ENCODE peak calls at places on chromosomes 7 and 10, in five cellular contexts. One of them, this sample, is unnamed.

GRCh38 chr7:50481867-50482266 is 31.7 kb upstream of the FIGNL1 start:
- DNase-seq in NB4: no peak
- DNase-seq in cardiac muscle cell: no peak
- DNase-seq in kidney epithelial cell: no peak
- DNase-seq in GM23338: peak
- DNase-seq in this sample: no peak

GRCh38 chr10:5552376-5553321 is 27.9 kb downstream of the CALML3 start:
- DNase-seq in NB4: no peak
- DNase-seq in cardiac muscle cell: no peak
- DNase-seq in kidney epithelial cell: no peak
- DNase-seq in GM23338: no peak
- DNase-seq in this sample: no peak

GRCh38 chr7:25951414-25952276 is 200.4 kb upstream of the NFE2L3 start:
- DNase-seq in NB4: peak
- DNase-seq in cardiac muscle cell: peak
- DNase-seq in kidney epithelial cell: no peak
- DNase-seq in GM23338: peak
- DNase-seq in this sample: no peak

GRCh38 chr10:86139066-86139657 is 227.4 kb downstream of the GRID1 start:
- DNase-seq in NB4: peak
- DNase-seq in cardiac muscle cell: peak
- DNase-seq in kidney epithelial cell: no peak
- DNase-seq in GM23338: peak
- DNase-seq in this sample: no peak

GRCh38 chr10:96703358-96703757 is 17.0 kb downstream of the PIK3AP1 start:
- DNase-seq in NB4: peak
- DNase-seq in cardiac muscle cell: no peak
- DNase-seq in kidney epithelial cell: no peak
- DNase-seq in GM23338: no peak
- DNase-seq in this sample: no peak

GRCh38 chr10:90798482-90798881 is 59.4 kb downstream of the HTR7 start:
- DNase-seq in NB4: no peak
- DNase-seq in cardiac muscle cell: no peak
- DNase-seq in kidney epithelial cell: no peak
- DNase-seq in GM23338: no peak
- DNase-seq in this sample: no peak

GRCh38 chr10:6737080-6737641 is 157.1 kb upstream of the PRKCQ start:
- DNase-seq in NB4: no peak
- DNase-seq in cardiac muscle cell: peak
- DNase-seq in kidney epithelial cell: peak
- DNase-seq in GM23338: peak
- DNase-seq in this sample: no peak

GRCh38 chr10:33334170-33334838 is at the start of gene NRP1:
- DNase-seq in NB4: peak
- DNase-seq in cardiac muscle cell: peak
- DNase-seq in kidney epithelial cell: no peak
- DNase-seq in GM23338: peak
- DNase-seq in this sample: no peak

GRCh38 chr10:72010234-72010992 is 46.2 kb downstream of the CHST3 start:
- DNase-seq in NB4: no peak
- DNase-seq in cardiac muscle cell: peak
- DNase-seq in kidney epithelial cell: no peak
- DNase-seq in GM23338: no peak
- DNase-seq in this sample: no peak

GRCh38 chr7:40757097-40757496 is 622.3 kb downstream of the SUGCT start:
- DNase-seq in NB4: no peak
- DNase-seq in cardiac muscle cell: peak
- DNase-seq in kidney epithelial cell: no peak
- DNase-seq in GM23338: peak
- DNase-seq in this sample: no peak

GRCh38 chr7:23343806-23344500 is 44.8 kb downstream of the MALSU1 start:
- DNase-seq in NB4: no peak
- DNase-seq in cardiac muscle cell: no peak
- DNase-seq in kidney epithelial cell: no peak
- DNase-seq in GM23338: no peak
- DNase-seq in this sample: no peak

GRCh38 chr10:48885376-48885775 is 54.3 kb downstream of the LRRC18 start:
- DNase-seq in NB4: peak
- DNase-seq in cardiac muscle cell: no peak
- DNase-seq in kidney epithelial cell: no peak
- DNase-seq in GM23338: peak
- DNase-seq in this sample: no peak

GRCh38 chr7:132419538-132419937 is 156.7 kb downstream of the PLXNA4 start:
- DNase-seq in NB4: no peak
- DNase-seq in cardiac muscle cell: peak
- DNase-seq in kidney epithelial cell: no peak
- DNase-seq in GM23338: no peak
- DNase-seq in this sample: no peak

GRCh38 chr7:145928937-145929336 is 187.7 kb upstream of the CNTNAP2 start:
- DNase-seq in NB4: no peak
- DNase-seq in cardiac muscle cell: no peak
- DNase-seq in kidney epithelial cell: peak
- DNase-seq in GM23338: no peak
- DNase-seq in this sample: no peak

GRCh38 chr10:116771101-116771705 is 28.8 kb upstream of the HSPA12A start:
- DNase-seq in NB4: no peak
- DNase-seq in cardiac muscle cell: peak
- DNase-seq in kidney epithelial cell: no peak
- DNase-seq in GM23338: peak
- DNase-seq in this sample: no peak

GRCh38 chr10:62726638-62727037 is 77.9 kb upstream of the ADO start:
- DNase-seq in NB4: no peak
- DNase-seq in cardiac muscle cell: no peak
- DNase-seq in kidney epithelial cell: no peak
- DNase-seq in GM23338: no peak
- DNase-seq in this sample: no peak

GRCh38 chr7:12090757-12091134 is 120.3 kb upstream of the TMEM106B start:
- DNase-seq in NB4: no peak
- DNase-seq in cardiac muscle cell: peak
- DNase-seq in kidney epithelial cell: no peak
- DNase-seq in GM23338: no peak
- DNase-seq in this sample: peak

GRCh38 chr7:158078161-158078910 is 509.3 kb downstream of the PTPRN2 start:
- DNase-seq in NB4: no peak
- DNase-seq in cardiac muscle cell: no peak
- DNase-seq in kidney epithelial cell: no peak
- DNase-seq in GM23338: no peak
- DNase-seq in this sample: no peak

GRCh38 chr10:133297504-133297903 is 11.2 kb downstream of the TUBGCP2 start:
- DNase-seq in NB4: no peak
- DNase-seq in cardiac muscle cell: no peak
- DNase-seq in kidney epithelial cell: no peak
- DNase-seq in GM23338: no peak
- DNase-seq in this sample: no peak

GRCh38 chr7:112946350-112946749 is 140.3 kb downstream of the GPR85 start:
- DNase-seq in NB4: peak
- DNase-seq in cardiac muscle cell: no peak
- DNase-seq in kidney epithelial cell: no peak
- DNase-seq in GM23338: no peak
- DNase-seq in this sample: no peak

GRCh38 chr10:113560071-113560470 is 7.2 kb downstream of the HABP2 start:
- DNase-seq in NB4: no peak
- DNase-seq in cardiac muscle cell: no peak
- DNase-seq in kidney epithelial cell: no peak
- DNase-seq in GM23338: no peak
- DNase-seq in this sample: no peak

GRCh38 chr10:59648711-59649201 is 60.9 kb downstream of the SLC16A9 start:
- DNase-seq in NB4: no peak
- DNase-seq in cardiac muscle cell: peak
- DNase-seq in kidney epithelial cell: no peak
- DNase-seq in GM23338: peak
- DNase-seq in this sample: no peak

GRCh38 chr7:142773230-142773629 is 2.5 kb downstream of the PRSS2 start:
- DNase-seq in NB4: no peak
- DNase-seq in cardiac muscle cell: no peak
- DNase-seq in kidney epithelial cell: no peak
- DNase-seq in GM23338: no peak
- DNase-seq in this sample: no peak

GRCh38 chr7:5489991-5490536 is 66.4 kb upstream of the TNRC18 start:
- DNase-seq in NB4: no peak
- DNase-seq in cardiac muscle cell: no peak
- DNase-seq in kidney epithelial cell: no peak
- DNase-seq in GM23338: no peak
- DNase-seq in this sample: no peak

GRCh38 chr10:27153855-27154198 is 357 bp downstream of the YME1L1 start:
- DNase-seq in NB4: peak
- DNase-seq in cardiac muscle cell: peak
- DNase-seq in kidney epithelial cell: no peak
- DNase-seq in GM23338: peak
- DNase-seq in this sample: no peak

GRCh38 chr10:110398419-110399162 is 93.9 kb upstream of the SMNDC1 start:
- DNase-seq in NB4: peak
- DNase-seq in cardiac muscle cell: peak
- DNase-seq in kidney epithelial cell: peak
- DNase-seq in GM23338: peak
- DNase-seq in this sample: peak

GRCh38 chr10:3902809-3903410 is 117.9 kb upstream of the KLF6 start:
- DNase-seq in NB4: no peak
- DNase-seq in cardiac muscle cell: peak
- DNase-seq in kidney epithelial cell: no peak
- DNase-seq in GM23338: no peak
- DNase-seq in this sample: no peak

GRCh38 chr7:23183279-23184012 is 1.6 kb downstream of the NUP42 start:
- DNase-seq in NB4: peak
- DNase-seq in cardiac muscle cell: no peak
- DNase-seq in kidney epithelial cell: no peak
- DNase-seq in GM23338: no peak
- DNase-seq in this sample: no peak

GRCh38 chr7:105277341-105277740 is 111.4 kb downstream of the SRPK2 start:
- DNase-seq in NB4: no peak
- DNase-seq in cardiac muscle cell: peak
- DNase-seq in kidney epithelial cell: peak
- DNase-seq in GM23338: no peak
- DNase-seq in this sample: no peak

GRCh38 chr10:117134084-117135025 is 3.7 kb downstream of the VAX1 start:
- DNase-seq in NB4: no peak
- DNase-seq in cardiac muscle cell: no peak
- DNase-seq in kidney epithelial cell: no peak
- DNase-seq in GM23338: peak
- DNase-seq in this sample: peak

GRCh38 chr10:3090914-3091313 is 23.6 kb downstream of the PFKP start:
- DNase-seq in NB4: no peak
- DNase-seq in cardiac muscle cell: peak
- DNase-seq in kidney epithelial cell: peak
- DNase-seq in GM23338: peak
- DNase-seq in this sample: no peak

GRCh38 chr7:40057292-40057691 is 77.1 kb downstream of the MPLKIP start:
- DNase-seq in NB4: no peak
- DNase-seq in cardiac muscle cell: peak
- DNase-seq in kidney epithelial cell: no peak
- DNase-seq in GM23338: no peak
- DNase-seq in this sample: no peak

GRCh38 chr7:137937202-137937560 is 64.7 kb downstream of the CREB3L2 start:
- DNase-seq in NB4: no peak
- DNase-seq in cardiac muscle cell: no peak
- DNase-seq in kidney epithelial cell: no peak
- DNase-seq in GM23338: no peak
- DNase-seq in this sample: no peak

GRCh38 chr7:142927949-142928348 is 5.6 kb downstream of the TRPV5 start:
- DNase-seq in NB4: no peak
- DNase-seq in cardiac muscle cell: no peak
- DNase-seq in kidney epithelial cell: no peak
- DNase-seq in GM23338: no peak
- DNase-seq in this sample: no peak

GRCh38 chr7:65503434-65504152 is 129.9 kb downstream of the ZNF92 start:
- DNase-seq in NB4: no peak
- DNase-seq in cardiac muscle cell: no peak
- DNase-seq in kidney epithelial cell: no peak
- DNase-seq in GM23338: no peak
- DNase-seq in this sample: no peak

GRCh38 chr10:120184547-120185337 is 272.3 kb upstream of the PLPP4 start:
- DNase-seq in NB4: no peak
- DNase-seq in cardiac muscle cell: no peak
- DNase-seq in kidney epithelial cell: no peak
- DNase-seq in GM23338: peak
- DNase-seq in this sample: no peak
- TF ChIP-seq CTCF in NB4: no peak
- TF ChIP-seq CTCF in cardiac muscle cell: no peak
- TF ChIP-seq CTCF in kidney epithelial cell: no peak
- TF ChIP-seq CTCF in GM23338: peak
- TF ChIP-seq CTCF in this sample: no peak

GRCh38 chr10:14454629-14455028 is 123.9 kb upstream of the FRMD4A start:
- DNase-seq in NB4: no peak
- DNase-seq in cardiac muscle cell: no peak
- DNase-seq in kidney epithelial cell: no peak
- DNase-seq in GM23338: peak
- DNase-seq in this sample: no peak

GRCh38 chr10:14456870-14457266 is 126.1 kb upstream of the FRMD4A start:
- DNase-seq in NB4: no peak
- DNase-seq in cardiac muscle cell: no peak
- DNase-seq in kidney epithelial cell: no peak
- DNase-seq in GM23338: no peak
- DNase-seq in this sample: no peak

GRCh38 chr10:14451341-14451740 is 120.6 kb upstream of the FRMD4A start:
- DNase-seq in NB4: no peak
- DNase-seq in cardiac muscle cell: no peak
- DNase-seq in kidney epithelial cell: no peak
- DNase-seq in GM23338: no peak
- DNase-seq in this sample: no peak

GRCh38 chr10:14456218-14456869 is 125.6 kb upstream of the FRMD4A start:
- DNase-seq in NB4: no peak
- DNase-seq in cardiac muscle cell: no peak
- DNase-seq in kidney epithelial cell: no peak
- DNase-seq in GM23338: no peak
- DNase-seq in this sample: no peak

DNA sequence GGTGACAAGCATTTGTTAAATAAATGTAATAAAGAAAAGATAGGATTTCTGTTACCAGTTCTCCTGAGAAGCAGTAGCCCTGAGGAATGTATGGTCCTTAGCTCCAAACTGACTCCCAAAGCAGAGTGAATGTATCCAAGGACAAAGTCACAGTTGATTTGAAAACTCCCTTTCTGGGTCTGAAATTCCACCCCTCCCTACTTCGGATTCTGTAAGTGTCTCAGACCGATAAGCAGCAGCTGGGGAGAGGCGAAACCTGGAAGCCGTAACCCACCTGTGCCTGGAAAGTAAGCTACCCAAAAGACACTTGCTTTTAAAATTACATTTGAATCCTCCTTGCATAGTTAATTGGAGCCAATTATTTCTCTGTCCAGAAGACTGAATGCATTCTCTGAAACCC is 122.9 kb upstream of the FRMD4A start:
- DNase-seq in NB4: no peak
- DNase-seq in cardiac muscle cell: no peak
- DNase-seq in kidney epithelial cell: no peak
- DNase-seq in GM23338: no peak
- DNase-seq in this sample: no peak
- TF ChIP-seq CTCF in NB4: no peak
- TF ChIP-seq CTCF in cardiac muscle cell: no peak
- TF ChIP-seq CTCF in kidney epithelial cell: no peak
- TF ChIP-seq CTCF in GM23338: no peak
- TF ChIP-seq CTCF in this sample: no peak

GRCh38 chr7:90244565-90244908 is 437 bp upstream of the CFAP69 start:
- DNase-seq in NB4: no peak
- DNase-seq in cardiac muscle cell: no peak
- DNase-seq in kidney epithelial cell: no peak
- DNase-seq in GM23338: no peak
- DNase-seq in this sample: no peak
- TF ChIP-seq CTCF in NB4: no peak
- TF ChIP-seq CTCF in cardiac muscle cell: no peak
- TF ChIP-seq CTCF in kidney epithelial cell: no peak
- TF ChIP-seq CTCF in GM23338: no peak
- TF ChIP-seq CTCF in this sample: no peak

GRCh38 chr10:37534166-37534565 is 323.2 kb downstream of the ZNF248 start:
- DNase-seq in NB4: no peak
- DNase-seq in cardiac muscle cell: no peak
- DNase-seq in kidney epithelial cell: no peak
- DNase-seq in GM23338: no peak
- DNase-seq in this sample: no peak
- TF ChIP-seq CTCF in NB4: no peak
- TF ChIP-seq CTCF in cardiac muscle cell: no peak
- TF ChIP-seq CTCF in kidney epithelial cell: no peak
- TF ChIP-seq CTCF in GM23338: no peak
- TF ChIP-seq CTCF in this sample: no peak